ENCODE peak calls at places on chromosomes 5 and 9, in ten cellular contexts. One of them, this sample, is unnamed.

GRCh38 chr9:104009853-104010252 is 84.3 kb upstream of the SMC2 start:
- DNase-seq in neural progenitor cell: no peak
- DNase-seq in psoas muscle: no peak
- DNase-seq in mucosa of descending colon: no peak
- DNase-seq in PC-3: no peak
- DNase-seq in IMR-90: no peak
- DNase-seq in mesothelial cell of epicardium: no peak
- DNase-seq in kidney epithelial cell: peak
- DNase-seq in left ventricle myocardium inferior: no peak
- DNase-seq in fibroblast of the aortic adventitia: no peak
- DNase-seq in this sample: no peak

GRCh38 chr5:27708579-27708978 is 670.2 kb upstream of the CDH9 start:
- DNase-seq in neural progenitor cell: no peak
- DNase-seq in fibroblast of the aortic adventitia: no peak
- DNase-seq in PC-3: peak
- DNase-seq in kidney epithelial cell: peak
- DNase-seq in psoas muscle: no peak
- DNase-seq in left ventricle myocardium inferior: no peak
- DNase-seq in mucosa of descending colon: no peak
- DNase-seq in mesothelial cell of epicardium: no peak
- DNase-seq in IMR-90: no peak
- DNase-seq in this sample: no peak

GRCh38 chr9:87707805-87708500 is 18.0 kb upstream of the CTSL start:
- DNase-seq in neural progenitor cell: no peak
- DNase-seq in PC-3: no peak
- DNase-seq in psoas muscle: no peak
- DNase-seq in left ventricle myocardium inferior: no peak
- DNase-seq in kidney epithelial cell: no peak
- DNase-seq in fibroblast of the aortic adventitia: no peak
- DNase-seq in mucosa of descending colon: no peak
- DNase-seq in IMR-90: peak
- DNase-seq in mesothelial cell of epicardium: no peak
- DNase-seq in this sample: no peak

GRCh38 chr9:7205806-7206205 is 448.0 kb downstream of the KDM4C start:
- DNase-seq in mucosa of descending colon: no peak
- DNase-seq in neural progenitor cell: no peak
- DNase-seq in mesothelial cell of epicardium: no peak
- DNase-seq in psoas muscle: no peak
- DNase-seq in fibroblast of the aortic adventitia: no peak
- DNase-seq in IMR-90: no peak
- DNase-seq in kidney epithelial cell: no peak
- DNase-seq in PC-3: no peak
- DNase-seq in left ventricle myocardium inferior: no peak
- DNase-seq in this sample: no peak

GRCh38 chr5:167030500-167031120 is 1260.8 kb upstream of the WWC1 start:
- DNase-seq in mesothelial cell of epicardium: no peak
- DNase-seq in left ventricle myocardium inferior: no peak
- DNase-seq in PC-3: no peak
- DNase-seq in IMR-90: no peak
- DNase-seq in fibroblast of the aortic adventitia: no peak
- DNase-seq in neural progenitor cell: peak
- DNase-seq in mucosa of descending colon: no peak
- DNase-seq in psoas muscle: no peak
- DNase-seq in kidney epithelial cell: no peak
- DNase-seq in this sample: no peak

GRCh38 chr5:10987291-10987806 is 226.3 kb upstream of the DAP start:
- DNase-seq in mesothelial cell of epicardium: no peak
- DNase-seq in IMR-90: no peak
- DNase-seq in neural progenitor cell: no peak
- DNase-seq in PC-3: no peak
- DNase-seq in fibroblast of the aortic adventitia: no peak
- DNase-seq in psoas muscle: no peak
- DNase-seq in mucosa of descending colon: no peak
- DNase-seq in left ventricle myocardium inferior: no peak
- DNase-seq in kidney epithelial cell: no peak
- DNase-seq in this sample: no peak

GRCh38 chr5:76104027-76104426 is 20.8 kb downstream of the SV2C start:
- DNase-seq in kidney epithelial cell: peak
- DNase-seq in mucosa of descending colon: no peak
- DNase-seq in left ventricle myocardium inferior: no peak
- DNase-seq in mesothelial cell of epicardium: no peak
- DNase-seq in neural progenitor cell: peak
- DNase-seq in IMR-90: peak
- DNase-seq in psoas muscle: no peak
- DNase-seq in PC-3: peak
- DNase-seq in fibroblast of the aortic adventitia: peak
- DNase-seq in this sample: no peak

GRCh38 chr9:109918359-109919163 is 138.6 kb downstream of the PALM2AKAP2 start:
- DNase-seq in mucosa of descending colon: peak
- DNase-seq in left ventricle myocardium inferior: no peak
- DNase-seq in mesothelial cell of epicardium: no peak
- DNase-seq in IMR-90: no peak
- DNase-seq in kidney epithelial cell: no peak
- DNase-seq in PC-3: no peak
- DNase-seq in neural progenitor cell: no peak
- DNase-seq in fibroblast of the aortic adventitia: no peak
- DNase-seq in psoas muscle: no peak
- DNase-seq in this sample: no peak

GRCh38 chr5:124655943-124656459 is 90.4 kb downstream of the ZNF608 start:
- DNase-seq in mucosa of descending colon: peak
- DNase-seq in psoas muscle: no peak
- DNase-seq in PC-3: peak
- DNase-seq in left ventricle myocardium inferior: no peak
- DNase-seq in fibroblast of the aortic adventitia: peak
- DNase-seq in kidney epithelial cell: peak
- DNase-seq in IMR-90: peak
- DNase-seq in neural progenitor cell: no peak
- DNase-seq in mesothelial cell of epicardium: no peak
- DNase-seq in this sample: peak

GRCh38 chr5:65100846-65101678 is 332.3 kb downstream of the CWC27 start:
- DNase-seq in left ventricle myocardium inferior: peak
- DNase-seq in mesothelial cell of epicardium: no peak
- DNase-seq in IMR-90: peak
- DNase-seq in neural progenitor cell: peak
- DNase-seq in fibroblast of the aortic adventitia: peak
- DNase-seq in mucosa of descending colon: no peak
- DNase-seq in psoas muscle: peak
- DNase-seq in PC-3: peak
- DNase-seq in kidney epithelial cell: no peak
- DNase-seq in this sample: peak

GRCh38 chr5:141822134-141822533 is 56.1 kb downstream of the PCDH1 start:
- DNase-seq in left ventricle myocardium inferior: peak
- DNase-seq in mesothelial cell of epicardium: no peak
- DNase-seq in PC-3: no peak
- DNase-seq in kidney epithelial cell: no peak
- DNase-seq in IMR-90: peak
- DNase-seq in psoas muscle: peak
- DNase-seq in mucosa of descending colon: no peak
- DNase-seq in neural progenitor cell: no peak
- DNase-seq in fibroblast of the aortic adventitia: peak
- DNase-seq in this sample: no peak

GRCh38 chr5:139762624-139763170 is 32.9 kb upstream of the PSD2 start:
- DNase-seq in fibroblast of the aortic adventitia: no peak
- DNase-seq in IMR-90: no peak
- DNase-seq in mesothelial cell of epicardium: no peak
- DNase-seq in PC-3: no peak
- DNase-seq in kidney epithelial cell: no peak
- DNase-seq in neural progenitor cell: no peak
- DNase-seq in left ventricle myocardium inferior: no peak
- DNase-seq in mucosa of descending colon: no peak
- DNase-seq in psoas muscle: no peak
- DNase-seq in this sample: no peak

GRCh38 chr9:18947772-18948391 is 85.1 kb downstream of the SAXO1 start:
- DNase-seq in fibroblast of the aortic adventitia: no peak
- DNase-seq in mesothelial cell of epicardium: no peak
- DNase-seq in psoas muscle: no peak
- DNase-seq in kidney epithelial cell: no peak
- DNase-seq in PC-3: no peak
- DNase-seq in mucosa of descending colon: no peak
- DNase-seq in neural progenitor cell: no peak
- DNase-seq in left ventricle myocardium inferior: no peak
- DNase-seq in IMR-90: peak
- DNase-seq in this sample: no peak

GRCh38 chr9:126347093-126347492 is 20.5 kb downstream of the MVB12B start:
- DNase-seq in mucosa of descending colon: no peak
- DNase-seq in left ventricle myocardium inferior: no peak
- DNase-seq in PC-3: no peak
- DNase-seq in neural progenitor cell: no peak
- DNase-seq in mesothelial cell of epicardium: no peak
- DNase-seq in fibroblast of the aortic adventitia: no peak
- DNase-seq in psoas muscle: no peak
- DNase-seq in kidney epithelial cell: no peak
- DNase-seq in IMR-90: no peak
- DNase-seq in this sample: no peak

GRCh38 chr9:126346031-126346430 is 19.4 kb downstream of the MVB12B start:
- DNase-seq in psoas muscle: no peak
- DNase-seq in mucosa of descending colon: no peak
- DNase-seq in fibroblast of the aortic adventitia: no peak
- DNase-seq in neural progenitor cell: no peak
- DNase-seq in IMR-90: no peak
- DNase-seq in kidney epithelial cell: no peak
- DNase-seq in mesothelial cell of epicardium: no peak
- DNase-seq in left ventricle myocardium inferior: no peak
- DNase-seq in PC-3: no peak
- DNase-seq in this sample: no peak

GRCh38 chr9:126341461-126341860 is 14.8 kb downstream of the MVB12B start:
- DNase-seq in kidney epithelial cell: no peak
- DNase-seq in IMR-90: no peak
- DNase-seq in mesothelial cell of epicardium: no peak
- DNase-seq in fibroblast of the aortic adventitia: no peak
- DNase-seq in mucosa of descending colon: no peak
- DNase-seq in neural progenitor cell: peak
- DNase-seq in PC-3: no peak
- DNase-seq in left ventricle myocardium inferior: no peak
- DNase-seq in psoas muscle: no peak
- DNase-seq in this sample: no peak

GRCh38 chr9:126342621-126343031 is 16.0 kb downstream of the MVB12B start:
- DNase-seq in psoas muscle: no peak
- DNase-seq in IMR-90: no peak
- DNase-seq in neural progenitor cell: no peak
- DNase-seq in PC-3: no peak
- DNase-seq in fibroblast of the aortic adventitia: no peak
- DNase-seq in left ventricle myocardium inferior: no peak
- DNase-seq in mucosa of descending colon: no peak
- DNase-seq in mesothelial cell of epicardium: no peak
- DNase-seq in kidney epithelial cell: no peak
- DNase-seq in this sample: no peak

GRCh38 chr9:126343271-126343700 is 16.7 kb downstream of the MVB12B start:
- DNase-seq in left ventricle myocardium inferior: no peak
- DNase-seq in kidney epithelial cell: no peak
- DNase-seq in mucosa of descending colon: no peak
- DNase-seq in mesothelial cell of epicardium: no peak
- DNase-seq in psoas muscle: no peak
- DNase-seq in neural progenitor cell: no peak
- DNase-seq in fibroblast of the aortic adventitia: no peak
- DNase-seq in PC-3: peak
- DNase-seq in IMR-90: no peak
- DNase-seq in this sample: no peak
- TF ChIP-seq CTCF in left ventricle myocardium inferior: no peak
- TF ChIP-seq CTCF in kidney epithelial cell: no peak
- TF ChIP-seq CTCF in mucosa of descending colon: no peak
- TF ChIP-seq CTCF in mesothelial cell of epicardium: peak
- TF ChIP-seq CTCF in psoas muscle: no peak
- TF ChIP-seq CTCF in neural progenitor cell: no peak
- TF ChIP-seq CTCF in fibroblast of the aortic adventitia: no peak
- TF ChIP-seq CTCF in PC-3: no peak
- TF ChIP-seq CTCF in IMR-90: no peak
- TF ChIP-seq CTCF in this sample: no peak

GRCh38 chr9:122159026-122159924 is at the start of the genes MORN5 and NDUFA8:
- DNase-seq in psoas muscle: peak
- DNase-seq in mesothelial cell of epicardium: peak
- DNase-seq in PC-3: peak
- DNase-seq in mucosa of descending colon: peak
- DNase-seq in IMR-90: peak
- DNase-seq in fibroblast of the aortic adventitia: peak
- DNase-seq in neural progenitor cell: peak
- DNase-seq in left ventricle myocardium inferior: peak
- DNase-seq in kidney epithelial cell: peak
- DNase-seq in this sample: peak
- TF ChIP-seq CTCF in psoas muscle: peak
- TF ChIP-seq CTCF in mesothelial cell of epicardium: no peak
- TF ChIP-seq CTCF in PC-3: no peak
- TF ChIP-seq CTCF in mucosa of descending colon: no peak
- TF ChIP-seq CTCF in IMR-90: no peak
- TF ChIP-seq CTCF in fibroblast of the aortic adventitia: peak
- TF ChIP-seq CTCF in neural progenitor cell: no peak
- TF ChIP-seq CTCF in left ventricle myocardium inferior: peak
- TF ChIP-seq CTCF in kidney epithelial cell: no peak
- TF ChIP-seq CTCF in this sample: no peak

GRCh38 chr5:3197237-3197636 is 398.4 kb upstream of the IRX1 start:
- DNase-seq in IMR-90: no peak
- DNase-seq in neural progenitor cell: peak
- DNase-seq in PC-3: no peak
- DNase-seq in mucosa of descending colon: no peak
- DNase-seq in kidney epithelial cell: no peak
- DNase-seq in fibroblast of the aortic adventitia: no peak
- DNase-seq in psoas muscle: no peak
- DNase-seq in mesothelial cell of epicardium: no peak
- DNase-seq in left ventricle myocardium inferior: no peak
- DNase-seq in this sample: no peak

GRCh38 chr5:3191585-3191984 is 404.0 kb upstream of the IRX1 start:
- DNase-seq in fibroblast of the aortic adventitia: no peak
- DNase-seq in IMR-90: no peak
- DNase-seq in psoas muscle: no peak
- DNase-seq in kidney epithelial cell: no peak
- DNase-seq in PC-3: no peak
- DNase-seq in mucosa of descending colon: no peak
- DNase-seq in neural progenitor cell: no peak
- DNase-seq in left ventricle myocardium inferior: no peak
- DNase-seq in mesothelial cell of epicardium: no peak
- DNase-seq in this sample: no peak

GRCh38 chr5:3195991-3196390 is 399.6 kb upstream of the IRX1 start:
- DNase-seq in IMR-90: no peak
- DNase-seq in left ventricle myocardium inferior: no peak
- DNase-seq in neural progenitor cell: peak
- DNase-seq in mesothelial cell of epicardium: no peak
- DNase-seq in mucosa of descending colon: no peak
- DNase-seq in PC-3: no peak
- DNase-seq in psoas muscle: no peak
- DNase-seq in fibroblast of the aortic adventitia: no peak
- DNase-seq in kidney epithelial cell: no peak
- DNase-seq in this sample: no peak

GRCh38 chr5:3194684-3195083 is 400.9 kb upstream of the IRX1 start:
- DNase-seq in mucosa of descending colon: no peak
- DNase-seq in left ventricle myocardium inferior: no peak
- DNase-seq in PC-3: no peak
- DNase-seq in IMR-90: no peak
- DNase-seq in kidney epithelial cell: no peak
- DNase-seq in psoas muscle: no peak
- DNase-seq in fibroblast of the aortic adventitia: no peak
- DNase-seq in mesothelial cell of epicardium: no peak
- DNase-seq in neural progenitor cell: peak
- DNase-seq in this sample: no peak

GRCh38 chr5:3194141-3194540 is 401.5 kb upstream of the IRX1 start:
- DNase-seq in psoas muscle: no peak
- DNase-seq in IMR-90: no peak
- DNase-seq in mesothelial cell of epicardium: no peak
- DNase-seq in neural progenitor cell: no peak
- DNase-seq in mucosa of descending colon: no peak
- DNase-seq in fibroblast of the aortic adventitia: no peak
- DNase-seq in PC-3: no peak
- DNase-seq in left ventricle myocardium inferior: no peak
- DNase-seq in kidney epithelial cell: no peak
- DNase-seq in this sample: no peak
- TF ChIP-seq CTCF in psoas muscle: no peak
- TF ChIP-seq CTCF in IMR-90: no peak
- TF ChIP-seq CTCF in mesothelial cell of epicardium: no peak
- TF ChIP-seq CTCF in neural progenitor cell: no peak
- TF ChIP-seq CTCF in mucosa of descending colon: no peak
- TF ChIP-seq CTCF in fibroblast of the aortic adventitia: no peak
- TF ChIP-seq CTCF in PC-3: no peak
- TF ChIP-seq CTCF in left ventricle myocardium inferior: no peak
- TF ChIP-seq CTCF in kidney epithelial cell: no peak
- TF ChIP-seq CTCF in this sample: no peak

GRCh38 chr5:82421119-82421518 is 143.0 kb upstream of the RPS23 start:
- DNase-seq in PC-3: peak
- DNase-seq in IMR-90: peak
- DNase-seq in left ventricle myocardium inferior: no peak
- DNase-seq in mucosa of descending colon: no peak
- DNase-seq in neural progenitor cell: no peak
- DNase-seq in psoas muscle: no peak
- DNase-seq in kidney epithelial cell: peak
- DNase-seq in fibroblast of the aortic adventitia: peak
- DNase-seq in mesothelial cell of epicardium: no peak
- DNase-seq in this sample: peak
- TF ChIP-seq CTCF in PC-3: peak
- TF ChIP-seq CTCF in IMR-90: peak
- TF ChIP-seq CTCF in left ventricle myocardium inferior: no peak
- TF ChIP-seq CTCF in mucosa of descending colon: no peak
- TF ChIP-seq CTCF in neural progenitor cell: no peak
- TF ChIP-seq CTCF in psoas muscle: no peak
- TF ChIP-seq CTCF in kidney epithelial cell: no peak
- TF ChIP-seq CTCF in fibroblast of the aortic adventitia: peak
- TF ChIP-seq CTCF in mesothelial cell of epicardium: no peak
- TF ChIP-seq CTCF in this sample: peak